ENCODE peak calls at places on chromosomes 5 and 9, in seven cellular contexts. C is prostate gland; I is naive thymus-derived CD8-positive, alpha-beta T cell; K is iPS DF 6.9; V is BJ; P is activated CD8-positive, alpha-beta memory T cell treated with anti-CD3 and anti-CD28 coated beads for 1 hour; E is GM13977. N is an unnamed sample.

GRCh38 chr9:36903541-36904435 is 130.3 kb downstream of the PAX5 start:
- DNase-seq in C (no peak), I (no peak), K (no peak), V (no peak), P (no peak), E (no peak), N (peak; percentile 88)

GRCh38 chr5:125298258-125298657 is 551.8 kb upstream of the ZNF608 start:
- DNase-seq in C (no peak), I (no peak), K (no peak), V (no peak), P (no peak), E (no peak), N (no peak)

GRCh38 chr5:78569441-78569840 is 79.1 kb downstream of the LHFPL2 start:
- DNase-seq in C (peak; percentile 55), I (no peak), K (no peak), V (no peak), P (no peak), E (no peak), N (peak; percentile 67)

GRCh38 chr9:131306397-131306997 is 17.0 kb downstream of the PLPP7 start:
- DNase-seq in C (no peak), I (no peak), K (no peak), V (no peak), P (no peak), E (no peak), N (no peak)

GRCh38 chr5:39986614-39987013 is 561.8 kb upstream of the DAB2 start:
- DNase-seq in C (no peak), I (no peak), K (no peak), V (no peak), P (no peak), E (no peak), N (peak; percentile 2)

GRCh38 chr9:16867571-16868311 is 2.7 kb downstream of the BNC2 start:
- DNase-seq in C (peak; percentile 10), I (no peak), K (no peak), V (no peak), P (no peak), E (no peak), N (peak; percentile 67)

GRCh38 chr5:10607023-10607665 is 43.3 kb downstream of the ANKRD33B start:
- DNase-seq in C (no peak), I (no peak), K (no peak), V (no peak), P (no peak), E (peak; percentile 61), N (peak; percentile 43)

GRCh38 chr5:62315376-62316049 is 9.5 kb downstream of the KIF2A start:
- DNase-seq in C (no peak), I (no peak), K (no peak), V (no peak), P (no peak), E (no peak), N (no peak)

GRCh38 chr5:139975942-139976341 is 67.2 kb downstream of the NRG2 start:
- DNase-seq in C (no peak), I (no peak), K (no peak), V (no peak), P (no peak), E (no peak), N (no peak)

GRCh38 chr9:114275246-114275994 is 47.5 kb upstream of the ORM1 start:
- DNase-seq in C (no peak), I (no peak), K (no peak), V (no peak), P (no peak), E (no peak), N (no peak)

GRCh38 chr5:133670336-133670735 is 58.0 kb upstream of the FSTL4 start:
- DNase-seq in C (no peak), I (no peak), K (no peak), V (no peak), P (no peak), E (no peak), N (no peak)

GRCh38 chr5:173327948-173328895 is at the start of gene STC2:
- DNase-seq in C (peak; percentile 62), I (no peak), K (peak; percentile 88), V (peak; percentile 70), P (no peak), E (peak; percentile 92), N (peak; percentile 82)

GRCh38 chr5:178209334-178210072 is 5.2 kb downstream of the HNRNPAB start:
- DNase-seq in C (no peak), I (no peak), K (no peak), V (no peak), P (no peak), E (no peak), N (no peak)

GRCh38 chr9:135486267-135487065 is 6.9 kb downstream of the PPP1R26 start:
- DNase-seq in C (no peak), I (no peak), K (no peak), V (no peak), P (no peak), E (no peak), N (no peak)

GRCh38 chr5:109877670-109878045 is 187.9 kb downstream of the MAN2A1 start:
- DNase-seq in C (no peak), I (no peak), K (no peak), V (no peak), P (no peak), E (no peak), N (no peak)